ENCODE peak calls at places on chromosomes 1 and 21, in eight cellular contexts. R is activated T-cell treated with anti-CD3 and anti-CD28 coated beads for 4 hours; E is stimulated activated naive B cell treated with anti-CD40 and anti-IgM and Interleukin-4, amounts not matched to agents 10 μg/mL and 1 μg/mL and 100 μg/mL, for 72 hours; M is HCEC 1CT; B is T-helper 17 cell; C is fibroblast of gingiva; K is activated CD8-positive, alpha-beta memory T cell treated with anti-CD3 and anti-CD28 coated beads, Interleukin-2, amount 50 U/mL, for 48 hours; S is iris pigment epithelial cell. W is an unnamed sample.

GRCh38 chr1:154712166-154712838 is 104.3 kb upstream of the ADAR start:
- DNase-seq in C (no peak), R (no peak), B (no peak), S (no peak), K (peak), M (no peak), E (no peak), W (no peak)

GRCh38 chr1:195970209-195970608 is 638.0 kb downstream of the KCNT2 start:
- DNase-seq in R (no peak), M (no peak), B (no peak), K (no peak), S (no peak), C (no peak), E (no peak), W (no peak)

GRCh38 chr1:201597551-201598230 is 58.8 kb downstream of the NAV1 start:
- DNase-seq in E (no peak), S (no peak), M (no peak), R (no peak), K (no peak), C (no peak), B (no peak), W (no peak)

GRCh38 chr1:113140588-113141446 is 67.8 kb downstream of the LRIG2 start:
- DNase-seq in R (peak), C (peak), M (peak), B (peak), S (peak), K (peak), E (peak), W (peak)

GRCh38 chr1:198669023-198669698 is 30.3 kb downstream of the PTPRC start:
- DNase-seq in M (peak), B (no peak), K (no peak), S (peak), R (no peak), C (peak), E (no peak), W (peak)

GRCh38 chr1:171188388-171189266 is 3.5 kb downstream of the FMO2 start:
- DNase-seq in B (no peak), M (peak), E (peak), S (peak), K (peak), R (peak), C (peak), W (peak)

GRCh38 chr21:31911138-31911907 is 38.5 kb downstream of the HUNK start:
- DNase-seq in S (peak), R (no peak), C (no peak), K (no peak), M (no peak), B (no peak), E (no peak), W (peak)

GRCh38 chr1:246221390-246222240 is 285.5 kb downstream of the SMYD3 start:
- DNase-seq in R (no peak), M (no peak), S (no peak), K (no peak), B (no peak), C (no peak), E (no peak), W (no peak)

GRCh38 chr1:41629136-41629535 is 144.7 kb upstream of the EDN2 start:
- DNase-seq in M (no peak), E (no peak), K (no peak), R (no peak), C (no peak), S (no peak), B (no peak), W (peak)

GRCh38 chr1:67534627-67535065 is 104.4 kb upstream of the SERBP1 start:
- DNase-seq in M (peak), R (no peak), E (no peak), S (peak), C (peak), B (no peak), K (no peak), W (peak)

W was measured in EH.